ENCODE peak calls at places on chromosomes 5 and 9, in seven cellular contexts. One of them, this sample, is unnamed.

GRCh38 chr5:99398946-99399345 is 470.1 kb upstream of the CHD1 start:
- DNase-seq in stimulated activated CD8-positive, alpha-beta memory T cell treated with anti-CD3 and anti-CD28 coated beads, Interleukin-4, amount 100 ng/mL, for 1 hour: no peak
- DNase-seq in NCI-H1694: no peak
- DNase-seq in mucosa of gallbladder: no peak
- DNase-seq in RCC 7860: no peak
- DNase-seq in GM04503: no peak
- DNase-seq in dorsolateral prefrontal cortex: no peak
- DNase-seq in this sample: no peak

GRCh38 chr5:164336906-164337305 is 831.5 kb downstream of the MAT2B start:
- DNase-seq in mucosa of gallbladder: no peak
- DNase-seq in GM04503: no peak
- DNase-seq in NCI-H1694: no peak
- DNase-seq in RCC 7860: no peak
- DNase-seq in stimulated activated CD8-positive, alpha-beta memory T cell treated with anti-CD3 and anti-CD28 coated beads, Interleukin-4, amount 100 ng/mL, for 1 hour: no peak
- DNase-seq in dorsolateral prefrontal cortex: no peak
- DNase-seq in this sample: no peak

GRCh38 chr5:89255845-89256463 is 373.0 kb upstream of the MEF2C start:
- DNase-seq in GM04503: peak; percentile 27
- DNase-seq in RCC 7860: peak; percentile 22
- DNase-seq in NCI-H1694: no peak
- DNase-seq in dorsolateral prefrontal cortex: no peak
- DNase-seq in stimulated activated CD8-positive, alpha-beta memory T cell treated with anti-CD3 and anti-CD28 coated beads, Interleukin-4, amount 100 ng/mL, for 1 hour: no peak
- DNase-seq in mucosa of gallbladder: no peak
- DNase-seq in this sample: no peak

GRCh38 chr5:135163391-135163790 is 129.4 kb upstream of the PITX1 start:
- DNase-seq in GM04503: no peak
- DNase-seq in NCI-H1694: no peak
- DNase-seq in dorsolateral prefrontal cortex: no peak
- DNase-seq in mucosa of gallbladder: no peak
- DNase-seq in stimulated activated CD8-positive, alpha-beta memory T cell treated with anti-CD3 and anti-CD28 coated beads, Interleukin-4, amount 100 ng/mL, for 1 hour: no peak
- DNase-seq in RCC 7860: no peak
- DNase-seq in this sample: no peak

GRCh38 chr5:15263942-15264341 is 236.0 kb upstream of the FBXL7 start:
- DNase-seq in mucosa of gallbladder: no peak
- DNase-seq in NCI-H1694: no peak
- DNase-seq in dorsolateral prefrontal cortex: no peak
- DNase-seq in RCC 7860: no peak
- DNase-seq in stimulated activated CD8-positive, alpha-beta memory T cell treated with anti-CD3 and anti-CD28 coated beads, Interleukin-4, amount 100 ng/mL, for 1 hour: no peak
- DNase-seq in GM04503: no peak
- DNase-seq in this sample: no peak

GRCh38 chr5:56816546-56817081 is 1.3 kb downstream of the MAP3K1 start:
- DNase-seq in NCI-H1694: no peak
- DNase-seq in RCC 7860: peak; percentile 43
- DNase-seq in mucosa of gallbladder: peak; percentile 48
- DNase-seq in stimulated activated CD8-positive, alpha-beta memory T cell treated with anti-CD3 and anti-CD28 coated beads, Interleukin-4, amount 100 ng/mL, for 1 hour: peak; percentile 16
- DNase-seq in dorsolateral prefrontal cortex: peak; percentile 29
- DNase-seq in GM04503: no peak
- DNase-seq in this sample: no peak

GRCh38 chr5:151157426-151158286 is at the start of gene ANXA6:
- DNase-seq in mucosa of gallbladder: peak; percentile 82
- DNase-seq in stimulated activated CD8-positive, alpha-beta memory T cell treated with anti-CD3 and anti-CD28 coated beads, Interleukin-4, amount 100 ng/mL, for 1 hour: no peak
- DNase-seq in GM04503: no peak
- DNase-seq in RCC 7860: peak; percentile 59
- DNase-seq in dorsolateral prefrontal cortex: peak; percentile 68
- DNase-seq in NCI-H1694: no peak
- DNase-seq in this sample: no peak

GRCh38 chr5:153953411-153953810 is 85.3 kb downstream of the FAM114A2 start:
- DNase-seq in dorsolateral prefrontal cortex: no peak
- DNase-seq in NCI-H1694: no peak
- DNase-seq in GM04503: no peak
- DNase-seq in mucosa of gallbladder: no peak
- DNase-seq in stimulated activated CD8-positive, alpha-beta memory T cell treated with anti-CD3 and anti-CD28 coated beads, Interleukin-4, amount 100 ng/mL, for 1 hour: no peak
- DNase-seq in RCC 7860: no peak
- DNase-seq in this sample: no peak

GRCh38 chr5:134420326-134420725 is 8.6 kb upstream of the CDKN2AIPNL start:
- DNase-seq in stimulated activated CD8-positive, alpha-beta memory T cell treated with anti-CD3 and anti-CD28 coated beads, Interleukin-4, amount 100 ng/mL, for 1 hour: no peak
- DNase-seq in RCC 7860: peak; percentile 59
- DNase-seq in GM04503: no peak
- DNase-seq in dorsolateral prefrontal cortex: no peak
- DNase-seq in NCI-H1694: no peak
- DNase-seq in mucosa of gallbladder: no peak
- DNase-seq in this sample: no peak

GRCh38 chr9:133569109-133569785 is 34.7 kb downstream of the ADAMTSL2 start:
- DNase-seq in stimulated activated CD8-positive, alpha-beta memory T cell treated with anti-CD3 and anti-CD28 coated beads, Interleukin-4, amount 100 ng/mL, for 1 hour: no peak
- DNase-seq in GM04503: no peak
- DNase-seq in dorsolateral prefrontal cortex: no peak
- DNase-seq in NCI-H1694: no peak
- DNase-seq in RCC 7860: no peak
- DNase-seq in mucosa of gallbladder: no peak
- DNase-seq in this sample: no peak

GRCh38 chr9:33923998-33924701 is 107.2 kb downstream of the UBE2R2 start:
- DNase-seq in NCI-H1694: no peak
- DNase-seq in mucosa of gallbladder: no peak
- DNase-seq in stimulated activated CD8-positive, alpha-beta memory T cell treated with anti-CD3 and anti-CD28 coated beads, Interleukin-4, amount 100 ng/mL, for 1 hour: no peak
- DNase-seq in dorsolateral prefrontal cortex: no peak
- DNase-seq in RCC 7860: no peak
- DNase-seq in GM04503: no peak
- DNase-seq in this sample: no peak

GRCh38 chr9:109556061-109556460 is 58.0 kb upstream of the PTPN3 start:
- DNase-seq in dorsolateral prefrontal cortex: no peak
- DNase-seq in stimulated activated CD8-positive, alpha-beta memory T cell treated with anti-CD3 and anti-CD28 coated beads, Interleukin-4, amount 100 ng/mL, for 1 hour: no peak
- DNase-seq in mucosa of gallbladder: no peak
- DNase-seq in NCI-H1694: no peak
- DNase-seq in RCC 7860: no peak
- DNase-seq in GM04503: no peak
- DNase-seq in this sample: no peak

GRCh38 chr5:9344751-9345240 is 201.1 kb downstream of the SEMA5A start:
- DNase-seq in GM04503: no peak
- DNase-seq in stimulated activated CD8-positive, alpha-beta memory T cell treated with anti-CD3 and anti-CD28 coated beads, Interleukin-4, amount 100 ng/mL, for 1 hour: no peak
- DNase-seq in RCC 7860: no peak
- DNase-seq in dorsolateral prefrontal cortex: no peak
- DNase-seq in mucosa of gallbladder: no peak
- DNase-seq in NCI-H1694: no peak
- DNase-seq in this sample: no peak

GRCh38 chr5:104793452-104794120 is 1231.0 kb upstream of the NUDT12 start:
- DNase-seq in mucosa of gallbladder: no peak
- DNase-seq in RCC 7860: no peak
- DNase-seq in dorsolateral prefrontal cortex: no peak
- DNase-seq in NCI-H1694: no peak
- DNase-seq in GM04503: no peak
- DNase-seq in stimulated activated CD8-positive, alpha-beta memory T cell treated with anti-CD3 and anti-CD28 coated beads, Interleukin-4, amount 100 ng/mL, for 1 hour: no peak
- DNase-seq in this sample: no peak

GRCh38 chr9:104304925-104305324 is 199.1 kb upstream of the OR13F1 start:
- DNase-seq in dorsolateral prefrontal cortex: no peak
- DNase-seq in NCI-H1694: no peak
- DNase-seq in mucosa of gallbladder: no peak
- DNase-seq in RCC 7860: no peak
- DNase-seq in stimulated activated CD8-positive, alpha-beta memory T cell treated with anti-CD3 and anti-CD28 coated beads, Interleukin-4, amount 100 ng/mL, for 1 hour: no peak
- DNase-seq in GM04503: no peak
- DNase-seq in this sample: no peak

GRCh38 chr5:156835905-156836304 is 14.2 kb upstream of the PPP1R2B start:
- DNase-seq in NCI-H1694: no peak
- DNase-seq in dorsolateral prefrontal cortex: no peak
- DNase-seq in stimulated activated CD8-positive, alpha-beta memory T cell treated with anti-CD3 and anti-CD28 coated beads, Interleukin-4, amount 100 ng/mL, for 1 hour: no peak
- DNase-seq in RCC 7860: peak; percentile 21
- DNase-seq in GM04503: no peak
- DNase-seq in mucosa of gallbladder: no peak
- DNase-seq in this sample: no peak

GRCh38 chr9:110897899-110898298 is 140.4 kb downstream of the LPAR1 start:
- DNase-seq in dorsolateral prefrontal cortex: no peak
- DNase-seq in stimulated activated CD8-positive, alpha-beta memory T cell treated with anti-CD3 and anti-CD28 coated beads, Interleukin-4, amount 100 ng/mL, for 1 hour: no peak
- DNase-seq in mucosa of gallbladder: no peak
- DNase-seq in NCI-H1694: no peak
- DNase-seq in RCC 7860: no peak
- DNase-seq in GM04503: no peak
- DNase-seq in this sample: no peak

GRCh38 chr5:143716856-143717255 is 95.1 kb upstream of the HMHB1 start:
- DNase-seq in GM04503: no peak
- DNase-seq in dorsolateral prefrontal cortex: no peak
- DNase-seq in mucosa of gallbladder: no peak
- DNase-seq in RCC 7860: no peak
- DNase-seq in stimulated activated CD8-positive, alpha-beta memory T cell treated with anti-CD3 and anti-CD28 coated beads, Interleukin-4, amount 100 ng/mL, for 1 hour: no peak
- DNase-seq in NCI-H1694: no peak
- DNase-seq in this sample: no peak

GRCh38 chr9:26974927-26975326 is 18.7 kb downstream of the IFT74 start:
- DNase-seq in RCC 7860: no peak
- DNase-seq in dorsolateral prefrontal cortex: no peak
- DNase-seq in NCI-H1694: no peak
- DNase-seq in stimulated activated CD8-positive, alpha-beta memory T cell treated with anti-CD3 and anti-CD28 coated beads, Interleukin-4, amount 100 ng/mL, for 1 hour: no peak
- DNase-seq in GM04503: no peak
- DNase-seq in mucosa of gallbladder: no peak
- DNase-seq in this sample: no peak

This sample was measured in esophagus squamous epithelium.